ENCODE peak calls at places on chromosome 6, in seven cellular contexts. V, Z, S, U, W, X and Y are unnamed samples.

GRCh38 chr6:19691465-19692167 is 145.6 kb upstream of the ID4 start:
- DNase-seq in V (no peak), Z (peak; percentile 37), S (peak; percentile 23), U (no peak), W (no peak), X (no peak), Y (no peak)

GRCh38 chr6:111972714-111973678 is 80.9 kb upstream of the CCN6 start:
- DNase-seq in V (no peak), Z (no peak), S (no peak), U (peak; percentile 65), W (peak; percentile 41), X (peak; percentile 47), Y (no peak)

GRCh38 chr6:27263886-27264285 is 16.4 kb downstream of the PRSS16 start:
- DNase-seq in V (no peak), Z (no peak), S (no peak), U (no peak), W (no peak), X (no peak), Y (no peak)

GRCh38 chr6:137160763-137161162 is 12.7 kb downstream of the IL22RA2 start:
- DNase-seq in V (no peak), Z (no peak), S (no peak), U (no peak), W (no peak), X (no peak), Y (no peak)

GRCh38 chr6:169173532-169174268 is 79.9 kb downstream of the THBS2 start:
- DNase-seq in V (no peak), Z (no peak), S (no peak), U (no peak), W (no peak), X (no peak), Y (no peak)

GRCh38 chr6:42441661-42442081 is 10.1 kb downstream of the TRERF1 start:
- DNase-seq in V (no peak), Z (no peak), S (no peak), U (peak; percentile 47), W (no peak), X (no peak), Y (no peak)

GRCh38 chr6:86856937-86857563 is 80.3 kb upstream of the HTR1E start:
- DNase-seq in V (peak; percentile 48), Z (peak; percentile 71), S (peak; percentile 41), U (peak; percentile 21), W (no peak), X (no peak), Y (no peak)

GRCh38 chr6:136792945-136793289 is 640 bp upstream of the MAP3K5 start:
- DNase-seq in V (peak; percentile 84), Z (peak; percentile 95), S (peak; percentile 52), U (peak; percentile 97), W (peak; percentile 95), X (peak; percentile 87), Y (peak; percentile 58)

GRCh38 chr6:108407952-108408351 is 113.1 kb downstream of the AFG1L start:
- DNase-seq in V (no peak), Z (no peak), S (no peak), U (no peak), W (no peak), X (no peak), Y (no peak)

GRCh38 chr6:17281100-17281496 is at the start of gene RBM24:
- DNase-seq in V (no peak), Z (peak; percentile 58), S (peak; percentile 36), U (peak; percentile 49), W (no peak), X (no peak), Y (no peak)

GRCh38 chr6:131532476-131533108 is 40.4 kb upstream of the ARG1 start:
- DNase-seq in V (no peak), Z (no peak), S (no peak), U (peak; percentile 70), W (no peak), X (no peak), Y (no peak)

GRCh38 chr6:43990627-43991619 is 136.3 kb downstream of the MRPL14 start:
- DNase-seq in V (no peak), Z (peak; percentile 43), S (no peak), U (no peak), W (no peak), X (no peak), Y (no peak)